ENCODE peak calls at places on chromosomes 5 and 9, in six cellular contexts. W is K562, Y is H1, K is HepG2, T is GM12891, X is GM12878. V is an unnamed sample.

GRCh38 chr5:53381-54174 is 38.4 kb upstream of the PLEKHG4B start:
- DNase-seq in X (no peak), W (peak), T (no peak), Y (peak), K (no peak), V (no peak)

GRCh38 chr5:1194378-1194777 is 7.0 kb upstream of the SLC6A19 start:
- DNase-seq in X (no peak), K (no peak), W (no peak), T (no peak), Y (no peak), V (no peak)

GRCh38 chr5:179407191-179408175 is 62.2 kb upstream of the ADAMTS2 start:
- DNase-seq in Y (no peak), X (no peak), W (no peak), T (no peak), K (no peak), V (no peak)

GRCh38 chr5:101253096-101253495 is 350.0 kb upstream of the ST8SIA4 start:
- DNase-seq in T (no peak), W (no peak), X (no peak), Y (no peak), K (no peak), V (no peak)

GRCh38 chr5:53714324-53715010 is 154.0 kb downstream of the NDUFS4 start:
- DNase-seq in W (no peak), K (no peak), T (no peak), Y (no peak), X (no peak), V (no peak)

GRCh38 chr5:110807174-110807573 is 68.4 kb downstream of the SLC25A46 start:
- DNase-seq in Y (no peak), X (no peak), W (no peak), T (no peak), K (no peak), V (no peak)

GRCh38 chr9:115164511-115164974 is 46.6 kb upstream of the TNC start:
- DNase-seq in K (peak), X (no peak), Y (no peak), T (no peak), W (no peak), V (no peak)

GRCh38 chr5:150400327-150401075 is 12.2 kb downstream of the CD74 start:
- DNase-seq in W (no peak), Y (no peak), T (no peak), X (no peak), K (no peak), V (no peak)

GRCh38 chr5:149324639-149325038 is 20.7 kb upstream of the GRPEL2 start:
- DNase-seq in K (no peak), W (no peak), X (no peak), T (no peak), Y (no peak), V (no peak)

GRCh38 chr5:35963381-35963843 is 25.0 kb upstream of the CAPSL start:
- DNase-seq in T (no peak), K (no peak), Y (no peak), X (no peak), W (peak), V (no peak)

GRCh38 chr5:72295539-72295938 is 24.5 kb downstream of the MRPS27 start:
- DNase-seq in K (peak), T (no peak), X (no peak), Y (no peak), W (no peak), V (no peak)

GRCh38 chr9:133286523-133286922 is 11.5 kb upstream of the ABO start:
- DNase-seq in X (no peak), W (no peak), T (no peak), K (no peak), Y (no peak), V (no peak)

GRCh38 chr5:128318691-128319090 is 219.4 kb downstream of the FBN2 start:
- DNase-seq in Y (no peak), X (no peak), K (no peak), T (no peak), W (no peak), V (no peak)

GRCh38 chr5:161544350-161544765 is 2.2 kb downstream of the GABRB2 start:
- DNase-seq in T (no peak), X (no peak), Y (no peak), K (peak), W (peak), V (no peak)

GRCh38 chr5:111685969-111686368 is 71.0 kb downstream of the NREP start:
- DNase-seq in K (peak), X (no peak), Y (peak), T (no peak), W (peak), V (no peak)

GRCh38 chr9:36204906-36205547 is 14.3 kb downstream of the CLTA start:
- DNase-seq in X (no peak), K (no peak), W (peak), T (no peak), Y (no peak), V (no peak)

GRCh38 chr9:21800931-21801682 is 1.3 kb upstream of the MTAP start:
- DNase-seq in K (no peak), Y (no peak), T (no peak), X (no peak), W (no peak), V (no peak)

GRCh38 chr5:95725071-95725820 is 5.9 kb upstream of the RHOBTB3 start:
- DNase-seq in W (peak), K (no peak), T (no peak), X (no peak), Y (no peak), V (no peak)

GRCh38 chr5:77798448-77798847 is 22.3 kb upstream of the TBCA start:
- DNase-seq in Y (no peak), X (no peak), W (no peak), K (no peak), T (no peak), V (no peak)

GRCh38 chr5:73117088-73117755 is 3.2 kb upstream of the TMEM171 start:
- DNase-seq in Y (no peak), W (no peak), K (no peak), T (no peak), X (no peak), V (no peak)

GRCh38 chr5:54194326-54194725 is 116.0 kb downstream of the ARL15 start:
- DNase-seq in Y (no peak), X (no peak), W (no peak), K (no peak), T (no peak), V (no peak)

GRCh38 chr9:133130721-133131244 is 9.7 kb upstream of the RALGDS start:
- DNase-seq in Y (no peak), T (peak), K (no peak), W (no peak), X (no peak), V (peak)

GRCh38 chr9:100066539-100066938 is 32.3 kb downstream of the ERP44 start:
- DNase-seq in K (no peak), T (no peak), X (peak), Y (no peak), W (peak), V (no peak)

GRCh38 chr5:155150012-155150411 is 136.5 kb downstream of the KIF4B start:
- DNase-seq in Y (no peak), X (no peak), K (no peak), T (no peak), W (no peak), V (no peak)

GRCh38 chr9:89535461-89535860 is 37.5 kb upstream of the SEMA4D start:
- DNase-seq in W (no peak), K (no peak), X (no peak), T (no peak), Y (no peak), V (no peak)

GRCh38 chr5:137395011-137395755 is 103.9 kb downstream of the SPOCK1 start:
- DNase-seq in W (no peak), X (no peak), T (no peak), K (no peak), Y (no peak), V (no peak)

GRCh38 chr9:35490155-35490909 is 421 bp downstream of the RUSC2 start:
- DNase-seq in T (no peak), W (peak), X (no peak), K (no peak), Y (no peak), V (peak)

GRCh38 chr5:155024015-155024414 is 10.5 kb downstream of the KIF4B start:
- DNase-seq in K (no peak), W (no peak), T (no peak), X (no peak), Y (no peak), V (no peak)

GRCh38 chr5:20494706-20495105 is 506.7 kb upstream of the CDH18 start:
- DNase-seq in X (no peak), T (no peak), K (no peak), W (no peak), Y (no peak), V (no peak)

GRCh38 chr9:132794730-132795380 is 83.2 kb downstream of the AK8 start:
- DNase-seq in K (no peak), T (no peak), Y (no peak), W (peak), X (no peak), V (no peak)

GRCh38 chr5:157177935-157178334 is 2.7 kb upstream of the ITK start:
- DNase-seq in Y (no peak), T (no peak), K (no peak), X (no peak), W (no peak), V (no peak)

GRCh38 chr5:67192719-67193464 is 3.7 kb downstream of the CD180 start:
- DNase-seq in W (no peak), K (no peak), X (no peak), T (no peak), Y (no peak), V (no peak)

GRCh38 chr9:121201045-121201737 is 478 bp downstream of the RAB14 start:
- DNase-seq in Y (no peak), K (no peak), W (peak), T (peak), X (no peak), V (peak)

GRCh38 chr5:137735531-137736284 is at the start of gene KLHL3:
- DNase-seq in W (no peak), X (no peak), T (peak), K (peak), Y (peak), V (peak)

GRCh38 chr5:157528036-157528632 is 47.4 kb downstream of the ADAM19 start:
- DNase-seq in K (no peak), Y (no peak), T (no peak), X (no peak), W (no peak), V (no peak)

GRCh38 chr5:65451436-65451835 is 30.3 kb downstream of the ADAMTS6 start:
- DNase-seq in X (no peak), K (no peak), T (no peak), W (no peak), Y (no peak), V (no peak)

GRCh38 chr5:69209607-69210006 is 20.2 kb downstream of the CENPH start:
- DNase-seq in X (no peak), Y (no peak), T (no peak), W (no peak), K (no peak), V (no peak)

GRCh38 chr5:148457183-148457620 is 73.4 kb downstream of the FBXO38 start:
- DNase-seq in T (no peak), X (no peak), Y (no peak), W (peak), K (no peak), V (no peak)

GRCh38 chr5:180595381-180596114 is 4.2 kb upstream of the SCGB3A1 start:
- DNase-seq in X (no peak), T (peak), W (no peak), K (no peak), Y (no peak), V (no peak)

GRCh38 chr9:135948446-135948845 is 12.7 kb downstream of the UBAC1 start:
- DNase-seq in W (no peak), T (no peak), X (no peak), Y (no peak), K (no peak), V (no peak)

GRCh38 chr9:135947582-135947981 is 13.6 kb downstream of the UBAC1 start:
- DNase-seq in K (no peak), T (no peak), X (no peak), Y (no peak), W (no peak), V (no peak)

GRCh38 chr9:135950135-135950682 is 11.0 kb downstream of the UBAC1 start:
- DNase-seq in K (no peak), W (peak), T (no peak), Y (no peak), X (no peak), V (no peak)

GRCh38 chr9:135948873-135949665 is 12.1 kb downstream of the UBAC1 start:
- DNase-seq in X (no peak), Y (no peak), K (no peak), W (no peak), T (no peak), V (no peak)

DNA sequence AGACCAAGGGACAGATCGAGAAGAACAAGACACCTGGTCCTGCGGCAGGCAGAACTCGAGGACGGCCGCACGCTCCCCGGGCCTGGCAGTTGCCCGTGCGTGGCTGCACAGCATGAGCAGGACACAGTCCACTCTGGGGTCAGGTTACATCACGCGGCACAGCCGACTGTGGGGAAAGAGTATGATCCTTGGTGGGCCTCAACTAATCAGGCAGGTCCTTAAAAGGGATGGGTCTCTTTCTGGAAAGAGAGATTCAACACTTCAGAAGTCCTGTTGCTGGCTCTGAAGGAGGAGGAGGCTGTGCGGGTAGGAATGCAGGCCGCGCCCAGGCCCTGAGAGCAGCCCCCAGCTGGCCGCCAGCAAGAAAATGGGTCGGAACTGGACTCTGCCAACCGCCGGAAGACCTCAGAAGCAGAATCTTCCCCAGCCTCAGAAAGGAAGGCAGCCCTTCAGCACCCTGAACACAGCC is 11.5 kb downstream of the UBAC1 start:
- DNase-seq in T (no peak), W (peak), X (no peak), Y (no peak), K (no peak), V (no peak)
- TF ChIP-seq POLR2A in T (no peak), W (no peak), X (no peak), Y (no peak), K (no peak), V (no peak)

DNA sequence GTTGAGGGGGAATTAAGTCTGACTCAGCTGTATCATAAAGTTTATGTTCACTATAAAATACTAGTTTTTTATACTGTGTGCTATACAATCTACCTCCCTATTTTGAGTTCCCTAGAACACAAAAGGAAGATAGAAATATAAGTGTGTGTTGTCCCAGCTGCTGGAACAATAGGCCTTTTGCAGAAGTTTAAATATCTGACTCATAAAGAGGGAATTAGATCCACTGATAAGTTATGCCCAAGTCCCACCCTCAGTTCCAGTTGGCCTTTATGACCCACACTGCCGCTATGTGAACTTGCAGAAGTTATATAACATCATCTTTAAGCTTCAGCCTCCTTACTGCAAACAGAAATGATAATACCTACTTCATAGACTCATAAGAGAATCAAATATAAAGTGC is 88.5 kb upstream of the DAB2 start:
- DNase-seq in K (peak), X (no peak), W (no peak), T (no peak), Y (no peak), V (no peak)
- TF ChIP-seq TAF1 in K (no peak), X (no peak), W (no peak), T (no peak), Y (no peak), V (no peak)

GRCh38 chr5:142829821-142830220 is 59.6 kb downstream of the ARHGAP26 start:
- DNase-seq in X (no peak), T (no peak), K (no peak), W (no peak), Y (no peak), V (no peak)
- TF ChIP-seq POLR2AphosphoS5 in X (no peak), T (no peak), K (no peak), W (no peak), Y (no peak), V (no peak)

GRCh38 chr5:61329729-61330128 is 2.3 kb upstream of the ZSWIM6 start:
- DNase-seq in K (peak), W (peak), T (no peak), X (no peak), Y (no peak), V (peak)
- TF ChIP-seq POLR2A in K (no peak), W (no peak), T (no peak), X (no peak), Y (no peak), V (no peak)

GRCh38 chr9:3916420-3916819 is 383.4 kb downstream of the GLIS3 start:
- DNase-seq in X (no peak), W (no peak), Y (no peak), T (no peak), K (no peak), V (no peak)
- TF ChIP-seq TAF1 in X (no peak), W (no peak), Y (no peak), T (no peak), K (no peak), V (no peak)

GRCh38 chr9:78674874-78675273 is 377.9 kb downstream of the PSAT1 start:
- DNase-seq in Y (no peak), T (no peak), W (no peak), K (no peak), X (no peak), V (no peak)
- TF ChIP-seq POLR2AphosphoS5 in Y (no peak), T (no peak), W (no peak), K (no peak), X (no peak), V (no peak)

DNA sequence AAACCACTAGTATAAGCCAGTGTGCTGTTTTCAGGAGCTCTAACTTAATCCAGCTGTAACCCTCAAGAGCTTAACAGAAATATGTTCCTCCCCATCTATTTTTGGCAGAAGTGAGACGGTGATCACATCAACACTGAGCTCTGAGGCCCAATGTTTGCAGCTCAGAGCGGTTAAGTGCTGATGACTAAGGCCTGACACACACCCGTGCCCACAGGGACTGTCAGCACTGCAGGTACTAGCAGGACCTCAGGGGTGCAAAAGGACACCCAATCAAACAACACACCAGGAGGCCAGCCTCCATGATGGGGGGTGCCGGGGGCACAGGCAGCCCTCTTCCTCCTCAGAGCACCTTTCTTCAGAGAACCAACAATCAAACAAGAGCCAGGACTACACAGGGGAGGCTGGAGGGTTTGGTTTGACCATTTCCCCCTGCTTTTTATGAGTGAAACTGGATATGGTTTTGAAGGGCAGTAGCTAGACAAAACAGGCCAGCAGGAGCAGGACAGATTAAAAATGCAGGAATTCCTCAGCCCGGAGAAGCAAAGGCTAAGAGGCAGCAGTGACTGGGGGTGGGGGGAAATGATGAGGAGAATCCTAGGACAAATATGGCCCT is 61.3 kb downstream of the RAPGEF1 start:
- DNase-seq in Y (no peak), X (peak), T (peak), W (peak), K (peak), V (peak)
- TF ChIP-seq POLR2A in Y (no peak), X (peak), T (peak), W (no peak), K (no peak), V (peak)

GRCh38 chr5:113142186-113142585 is 165.6 kb downstream of the DCP2 start:
- DNase-seq in Y (no peak), X (no peak), W (no peak), K (no peak), T (no peak), V (no peak)

GRCh38 chr5:113140837-113141661 is 164.5 kb downstream of the DCP2 start:
- DNase-seq in W (no peak), K (no peak), X (no peak), Y (no peak), T (no peak), V (no peak)
- TF ChIP-seq TAF1 in W (no peak), K (no peak), X (no peak), Y (no peak), T (no peak), V (no peak)

DNA sequence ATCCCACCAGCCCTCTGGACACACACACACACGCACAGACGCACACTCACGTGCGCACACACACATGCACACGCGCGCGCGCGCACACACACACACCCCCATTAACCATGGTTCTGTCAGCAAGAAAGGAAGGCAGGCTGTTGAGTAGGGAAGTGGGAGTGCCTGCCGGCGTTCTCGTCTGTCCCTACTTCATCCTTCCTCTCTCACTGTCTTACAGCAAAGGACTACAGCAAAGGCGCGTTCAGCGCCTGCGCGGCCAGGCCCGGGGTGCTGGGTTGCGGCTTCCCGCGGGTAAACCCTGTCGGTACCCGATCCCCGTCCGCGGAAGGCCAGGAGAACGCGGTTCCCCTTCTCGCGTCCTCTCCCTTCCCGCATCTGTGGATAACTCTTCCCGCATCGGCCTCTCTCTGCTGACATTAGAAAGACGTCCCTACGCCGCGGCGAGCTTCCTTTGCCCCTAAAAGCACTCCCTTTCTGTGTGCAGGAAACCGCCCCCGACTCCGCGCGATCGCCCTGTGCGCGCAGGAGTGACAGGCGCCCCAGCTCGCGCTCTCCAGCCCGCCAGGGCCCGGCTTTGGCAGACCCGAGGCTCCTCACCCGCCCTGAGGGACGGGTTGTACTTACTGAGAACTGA is 219.2 kb downstream of the AGTPBP1 start:
- DNase-seq in W (no peak), X (no peak), Y (peak), K (no peak), T (peak), V (peak)
- TF ChIP-seq POLR2AphosphoS5 in W (no peak), X (no peak), Y (no peak), K (no peak), T (no peak), V (no peak)